ENCODE peak calls at places on chromosomes 6 and 20, in eight cellular contexts. I is glutamatergic neuron; Y is suprapubic skin; S is left ventricle myocardium inferior; V is AG09309; F is OCI-LY7; G is CD4-positive, alpha-beta T cell; Z is breast epithelium. D is an unnamed sample.

GRCh38 chr6:44000164-44000842 is 126.9 kb downstream of the MRPL14 start:
- DNase-seq in Z (no peak), G (no peak), V (no peak), F (peak; percentile 19), I (no peak), S (no peak), Y (peak; percentile 59), D (no peak)

GRCh38 chr20:33070413-33071053 is 8.9 kb upstream of the BPIFB4 start:
- DNase-seq in I (no peak), F (no peak), V (no peak), G (no peak), Z (no peak), Y (no peak), S (no peak), D (no peak)

GRCh38 chr6:165821754-165822153 is 158.7 kb upstream of the PDE10A start:
- DNase-seq in S (no peak), I (no peak), Z (no peak), V (no peak), G (no peak), F (no peak), Y (no peak), D (no peak)

GRCh38 chr20:49393803-49394202 is 88.7 kb downstream of the KCNB1 start:
- DNase-seq in V (no peak), F (no peak), Z (no peak), Y (no peak), S (no peak), I (no peak), G (no peak), D (no peak)

GRCh38 chr6:45915776-45916348 is 99.8 kb downstream of the CLIC5 start:
- DNase-seq in S (no peak), G (no peak), I (no peak), V (no peak), Y (no peak), Z (peak; percentile 42), F (no peak), D (no peak)

GRCh38 chr6:45955597-45955996 is 60.1 kb downstream of the CLIC5 start:
- DNase-seq in Z (no peak), F (no peak), S (no peak), V (no peak), G (no peak), I (no peak), Y (no peak), D (no peak)

GRCh38 chr6:165181951-165182414 is 127.4 kb downstream of the C6orf118 start:
- DNase-seq in I (no peak), Z (no peak), V (peak; percentile 75), F (peak; percentile 2), Y (no peak), S (no peak), G (no peak), D (no peak)

GRCh38 chr6:134389658-134390057 is 71.7 kb upstream of the SGK1 start:
- DNase-seq in Y (no peak), F (no peak), I (no peak), V (no peak), G (no peak), Z (no peak), S (no peak), D (no peak)

GRCh38 chr20:44651507-44652373 is at the start of gene ADA:
- DNase-seq in V (no peak), Y (peak; percentile 74), F (peak; percentile 78), S (peak; percentile 78), Z (no peak), G (peak; percentile 59), I (peak; percentile 55), D (peak; percentile 69)

GRCh38 chr6:52410979-52411378 is 9.2 kb upstream of the EFHC1 start:
- DNase-seq in Z (no peak), I (no peak), Y (no peak), V (no peak), G (no peak), F (no peak), S (no peak), D (no peak)

GRCh38 chr20:52859156-52859887 is 112.8 kb upstream of the TSHZ2 start:
- DNase-seq in G (no peak), S (peak; percentile 16), F (no peak), V (no peak), Z (no peak), Y (peak; percentile 57), I (no peak), D (no peak)

GRCh38 chr6:111256646-111257045 is 169.3 kb downstream of the SLC16A10 start:
- DNase-seq in I (no peak), Y (no peak), G (no peak), Z (no peak), F (no peak), V (no peak), S (no peak), D (no peak)
- TF ChIP-seq CTCF in I (no peak), Y (no peak), G (no peak), Z (no peak), F (peak; percentile 51), V (peak; percentile 34), S (peak; percentile 16), D (no peak)

GRCh38 chr20:10669843-10670446 is 3.9 kb downstream of the JAG1 start:
- DNase-seq in G (no peak), Y (no peak), V (no peak), Z (no peak), F (no peak), I (no peak), S (no peak), D (no peak)

GRCh38 chr20:10670521-10671220 is 3.1 kb downstream of the JAG1 start:
- DNase-seq in S (no peak), Z (no peak), V (no peak), G (no peak), F (peak; percentile 57), I (no peak), Y (no peak), D (no peak)

GRCh38 chr20:10672579-10673127 is 1.1 kb downstream of the JAG1 start:
- DNase-seq in G (no peak), Y (peak; percentile 82), F (peak; percentile 24), V (no peak), S (peak; percentile 54), Z (no peak), I (peak; percentile 68), D (peak; percentile 57)

GRCh38 chr20:10671850-10672578 is 1.8 kb downstream of the JAG1 start:
- DNase-seq in S (peak; percentile 79), I (peak; percentile 37), Z (peak; percentile 44), G (no peak), Y (peak; percentile 86), V (no peak), F (no peak), D (no peak)

GRCh38 chr20:10671221-10671849 is 2.5 kb downstream of the JAG1 start:
- DNase-seq in G (no peak), V (peak; percentile 90), I (peak; percentile 61), Z (peak; percentile 80), S (peak; percentile 70), Y (peak; percentile 95), F (peak; percentile 28), D (peak; percentile 64)
- TF ChIP-seq CTCF in G (no peak), V (peak; percentile 85), I (no peak), Z (peak; percentile 46), S (peak; percentile 63), Y (peak; percentile 54), F (peak; percentile 47), D (peak; percentile 35)

DNA sequence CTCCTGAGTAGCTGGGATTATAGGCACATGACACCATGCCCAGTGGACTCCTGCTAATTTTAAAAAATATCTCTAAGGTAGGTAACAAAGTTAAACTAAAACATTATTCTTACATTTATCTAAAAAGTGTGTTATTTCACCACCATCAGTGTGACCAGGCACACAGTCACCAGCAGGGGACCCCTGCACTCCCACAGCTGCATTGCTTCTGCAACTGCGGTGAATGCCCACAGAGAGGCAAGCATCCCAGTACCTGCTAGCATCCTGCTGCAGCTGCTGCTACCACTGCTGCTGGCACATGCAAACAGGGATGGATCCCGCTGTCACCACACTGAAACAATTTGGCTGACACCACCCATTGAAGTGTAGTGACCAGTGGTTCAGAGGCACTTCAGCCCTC is 21.9 kb upstream of the EPB41L2 start:
- DNase-seq in Y (no peak), S (no peak), V (no peak), F (peak; percentile 11), G (no peak), Z (no peak), I (no peak), D (no peak)
- TF ChIP-seq CTCF in Y (no peak), S (no peak), V (no peak), F (peak; percentile 54), G (no peak), Z (no peak), I (peak; percentile 16), D (no peak)

GRCh38 chr6:7543761-7544424 is 2.4 kb downstream of the DSP start:
- DNase-seq in G (no peak), F (no peak), S (no peak), V (no peak), Z (no peak), I (no peak), Y (no peak), D (no peak)

GRCh38 chr6:7542878-7543394 is 1.5 kb downstream of the DSP start:
- DNase-seq in V (peak; percentile 46), I (peak; percentile 36), F (no peak), Z (peak; percentile 77), G (no peak), S (peak; percentile 66), Y (peak; percentile 85), D (peak; percentile 25)

GRCh38 chr6:7540595-7540994 is 876 bp upstream of the DSP start:
- DNase-seq in F (no peak), S (peak; percentile 40), G (no peak), V (no peak), Y (no peak), Z (peak; percentile 37), I (no peak), D (no peak)

GRCh38 chr6:7541175-7542064 is at the start of gene DSP:
- DNase-seq in Y (peak; percentile 76), S (peak; percentile 68), G (no peak), I (peak; percentile 65), F (no peak), Z (peak; percentile 75), V (no peak), D (peak; percentile 77)

DNA sequence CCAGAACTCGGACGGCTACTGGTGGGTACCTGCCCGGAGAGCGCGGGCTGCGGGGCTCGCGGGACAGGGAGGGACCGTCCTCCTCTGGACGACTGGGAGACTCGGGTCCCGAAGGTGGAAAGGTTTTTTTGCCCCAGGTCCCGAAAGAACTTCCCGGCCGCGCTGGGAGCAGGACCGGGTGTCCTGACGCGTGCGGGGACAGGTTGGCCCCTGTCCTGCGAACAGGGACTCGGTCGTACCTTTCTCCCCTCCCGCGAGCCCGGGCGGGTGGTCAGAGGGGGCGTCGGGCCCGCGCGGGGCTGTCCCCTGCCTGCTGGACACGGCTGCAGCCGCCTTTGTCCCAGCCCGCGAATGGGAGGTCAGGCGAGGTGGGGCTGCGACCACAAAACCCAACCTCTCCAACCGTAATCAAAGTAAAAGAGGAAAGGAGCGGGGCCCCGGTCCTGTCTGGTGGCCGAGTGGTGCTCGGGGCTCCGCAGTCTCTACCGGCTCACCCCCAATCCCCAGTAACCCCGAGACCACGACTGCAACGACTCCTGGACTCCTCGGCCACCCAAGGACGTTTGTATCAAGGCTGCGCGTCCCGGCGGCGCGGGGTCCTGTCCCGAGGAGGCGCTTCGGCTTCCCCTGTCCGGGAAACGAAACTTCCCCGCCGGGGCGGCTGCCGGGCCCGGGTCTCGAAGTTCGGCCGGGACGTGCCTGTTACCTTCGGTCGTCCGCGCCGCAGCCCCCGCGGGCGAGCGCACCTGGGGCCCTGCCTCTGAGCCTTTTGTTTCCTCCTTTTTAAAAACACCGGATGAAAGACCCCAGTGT is 800 bp downstream of the DSP start:
- DNase-seq in S (peak; percentile 30), Y (no peak), I (peak; percentile 49), Z (no peak), G (no peak), V (no peak), F (no peak), D (peak; percentile 47)
- TF ChIP-seq CTCF in S (no peak), Y (no peak), I (no peak), Z (no peak), G (no peak), V (no peak), F (no peak), D (no peak)